ENCODE peak calls at places on chromosomes 13 and 19, in six cellular contexts. N, G, Q, I, D and Y are unnamed samples.

GRCh38 chr13:102400619-102401125 is 1.2 kb downstream of the FGF14 start:
- DNase-seq in N (peak), G (no peak), Q (no peak), I (no peak), D (no peak), Y (no peak)

GRCh38 chr19:45779231-45780145 is 2.8 kb downstream of the DMPK start:
- DNase-seq in N (peak), G (peak), Q (no peak), I (peak), D (peak), Y (peak)

GRCh38 chr19:40466219-40467006 is at the start of gene SPTBN4:
- DNase-seq in N (no peak), G (no peak), Q (no peak), I (peak), D (peak), Y (no peak)

GRCh38 chr19:7512400-7512851 is 3.5 kb upstream of the ZNF358 start:
- DNase-seq in N (no peak), G (no peak), Q (peak), I (no peak), D (no peak), Y (no peak)

GRCh38 chr13:74778087-74778486 is 643.9 kb upstream of the KLF12 start:
- DNase-seq in N (no peak), G (no peak), Q (no peak), I (no peak), D (no peak), Y (no peak)

GRCh38 chr13:91904597-91904996 is 506.2 kb downstream of the GPC5 start:
- DNase-seq in N (no peak), G (no peak), Q (no peak), I (no peak), D (no peak), Y (no peak)

GRCh38 chr13:108963846-108964600 is 334.6 kb downstream of the MYO16 start:
- DNase-seq in N (no peak), G (no peak), Q (no peak), I (no peak), D (no peak), Y (no peak)

GRCh38 chr19:7293795-7294570 is at the start of gene INSR:
- DNase-seq in N (peak), G (peak), Q (peak), I (peak), D (peak), Y (peak)

GRCh38 chr19:48318286-48318987 is 6.9 kb upstream of the EMP3 start:
- DNase-seq in N (no peak), G (no peak), Q (no peak), I (no peak), D (no peak), Y (no peak)

GRCh38 chr13:51959773-51960172 is 51.5 kb downstream of the ATP7B start:
- DNase-seq in N (no peak), G (no peak), Q (no peak), I (no peak), D (peak), Y (no peak)
- TF ChIP-seq CTCF in N (no peak), G (no peak), Q (no peak), I (no peak), D (no peak), Y (no peak)

GRCh38 chr13:85816413-85816812 is 17.2 kb upstream of the SLITRK6 start:
- DNase-seq in N (no peak), G (no peak), Q (no peak), I (no peak), D (no peak), Y (no peak)
- TF ChIP-seq CTCF in N (no peak), G (no peak), Q (peak), I (no peak), D (no peak), Y (peak)

GRCh38 chr19:13841339-13842293 is 35.3 kb upstream of the NANOS3 start:
- DNase-seq in N (peak), G (peak), Q (peak), I (no peak), D (peak), Y (no peak)

GRCh38 chr19:13843104-13843921 is 33.6 kb upstream of the NANOS3 start:
- DNase-seq in N (peak), G (peak), Q (peak), I (no peak), D (peak), Y (no peak)

GRCh38 chr19:13844130-13844631 is 32.8 kb upstream of the NANOS3 start:
- DNase-seq in N (no peak), G (no peak), Q (peak), I (no peak), D (peak), Y (no peak)

GRCh38 chr19:13840751-13841338 is 36.1 kb upstream of the NANOS3 start:
- DNase-seq in N (no peak), G (no peak), Q (no peak), I (no peak), D (no peak), Y (no peak)

GRCh38 chr19:13842294-13843103 is 34.4 kb upstream of the NANOS3 start:
- DNase-seq in N (peak), G (peak), Q (peak), I (no peak), D (peak), Y (no peak)
- TF ChIP-seq CTCF in N (no peak), G (no peak), Q (no peak), I (no peak), D (no peak), Y (peak)

DNA sequence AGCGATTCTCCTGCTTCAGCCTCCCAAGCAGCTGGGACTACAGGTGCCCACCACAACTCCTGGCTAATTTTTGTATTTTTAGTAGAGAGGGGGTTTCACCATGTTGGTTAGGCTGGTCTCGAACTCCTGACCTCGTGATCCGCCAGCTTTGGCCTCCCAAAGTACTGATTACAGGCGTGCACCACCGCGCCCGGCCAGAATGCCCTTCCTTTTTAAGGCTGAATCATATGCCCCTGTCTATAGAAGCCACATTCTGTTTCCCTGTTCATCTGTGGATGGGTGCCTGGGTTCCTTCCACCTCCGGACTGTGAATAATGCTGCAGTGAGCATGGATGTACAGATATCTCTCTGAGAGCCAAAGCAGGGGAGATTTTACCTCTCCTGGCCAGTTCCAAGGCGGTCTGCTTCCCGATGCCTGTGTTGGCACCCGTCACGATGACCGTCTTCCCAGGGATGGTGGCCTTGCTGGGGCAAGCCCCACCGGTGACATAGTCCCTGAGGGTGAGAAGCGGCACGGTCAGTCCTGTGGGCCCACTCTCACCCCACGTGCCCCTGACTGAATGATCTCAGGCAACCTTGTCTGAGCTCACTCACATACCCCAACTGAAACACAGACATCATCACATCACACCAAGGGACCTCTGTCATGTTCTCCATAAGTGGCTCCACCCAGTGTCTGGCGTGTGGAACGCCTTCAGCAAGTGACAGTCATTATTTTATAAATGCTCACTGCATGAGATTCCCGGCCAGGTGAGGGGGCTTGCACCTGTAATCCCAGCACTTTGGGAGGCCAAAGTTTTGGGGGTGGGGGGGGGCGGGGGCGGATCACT is 4.0 kb downstream of the RDH13 start:
- DNase-seq in N (no peak), G (no peak), Q (no peak), I (no peak), D (no peak), Y (no peak)
- TF ChIP-seq CTCF in N (no peak), G (no peak), Q (peak), I (no peak), D (no peak), Y (peak)

DNA sequence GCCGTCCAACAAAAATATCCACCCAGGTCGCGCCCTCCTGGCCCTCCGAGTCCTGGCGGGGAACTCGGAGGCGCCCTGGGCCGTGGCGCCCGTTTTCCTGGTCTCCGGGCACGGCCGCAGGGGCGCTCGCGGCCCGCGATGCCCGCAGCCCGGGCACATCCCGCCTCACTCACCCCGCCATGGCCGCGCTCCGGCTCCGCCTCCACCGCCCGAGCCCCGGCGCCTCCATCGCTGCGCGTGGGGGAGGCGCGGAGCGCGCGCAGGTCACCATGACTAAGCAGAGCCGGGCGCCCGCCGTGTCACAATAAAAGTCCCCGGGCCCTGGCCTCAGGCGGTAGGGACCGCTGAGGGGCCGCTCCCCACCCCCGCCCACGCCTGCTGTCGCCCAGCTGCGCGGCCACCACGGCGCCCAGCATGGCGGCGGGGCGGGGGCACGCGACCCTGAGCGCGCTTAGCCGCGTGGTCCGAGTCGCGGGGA is 593 bp downstream of the KEAP1 start:
- DNase-seq in N (peak), G (peak), Q (peak), I (peak), D (peak), Y (peak)
- TF ChIP-seq CTCF in N (no peak), G (no peak), Q (no peak), I (no peak), D (no peak), Y (no peak)

GRCh38 chr19:39212377-39212742 is 8.3 kb upstream of the SYCN start:
- DNase-seq in N (no peak), G (peak), Q (no peak), I (no peak), D (peak), Y (no peak)
- TF ChIP-seq CTCF in N (no peak), G (no peak), Q (peak), I (no peak), D (no peak), Y (peak)